ENCODE peak calls at places on chromosomes 2 and 18, in ten cellular contexts. T is NCI-H774; C is adrenal gland; M is spleen; L is KG1; Q is stimulated activated CD4-positive, alpha-beta T cell treated with anti-CD3 and anti-CD28 coated beads, Interleukin-2, amount 100 ng/mL, for 24 hours; N is glutamatergic neuron; V is activated CD8-positive, alpha-beta memory T cell treated with anti-CD3 and anti-CD28 coated beads for 24 hours; E is HS-5; J is occipital lobe. P is an unnamed sample.
A peak's percentile ranks its signal among the peaks of the same experiment; 100 is the strongest.

GRCh38 chr18:261398-262073 is 6.3 kb downstream of the THOC1 start:
- DNase-seq in T (no peak), E (no peak), M (no peak), C (no peak), Q (no peak), V (no peak), J (no peak), N (no peak), L (no peak), P (no peak)

GRCh38 chr2:100193334-100193733 is 50.9 kb upstream of the AFF3 start:
- DNase-seq in Q (no peak), T (no peak), V (no peak), M (no peak), L (no peak), N (no peak), C (no peak), E (peak; percentile 26), J (no peak), P (no peak)

GRCh38 chr2:224584768-224585204 is 377 bp downstream of the CUL3 start:
- DNase-seq in L (no peak), E (no peak), N (peak; percentile 48), C (peak; percentile 61), M (peak; percentile 94), T (no peak), V (peak; percentile 85), J (peak; percentile 36), Q (peak; percentile 70), P (no peak)

GRCh38 chr2:31764169-31764568 is 183.4 kb upstream of the SRD5A2 start:
- DNase-seq in J (no peak), C (no peak), M (no peak), L (no peak), T (no peak), E (no peak), Q (no peak), N (no peak), V (no peak), P (no peak)

GRCh38 chr2:69224495-69224803 is 162.6 kb downstream of the GFPT1 start:
- DNase-seq in J (no peak), Q (no peak), E (no peak), V (no peak), T (no peak), N (no peak), C (no peak), L (no peak), M (no peak), P (no peak)

GRCh38 chr2:233404227-233404626 is 49.9 kb downstream of the DGKD start:
- DNase-seq in J (no peak), Q (peak; percentile 71), T (peak; percentile 26), E (no peak), N (peak; percentile 48), L (no peak), C (peak; percentile 28), M (peak; percentile 79), V (peak; percentile 82), P (no peak)

GRCh38 chr2:101796825-101797600 is 99.5 kb downstream of the MAP4K4 start:
- DNase-seq in N (no peak), V (no peak), T (no peak), Q (no peak), L (no peak), E (no peak), J (no peak), C (no peak), M (no peak), P (no peak)

GRCh38 chr2:1591461-1591770 is 152.9 kb downstream of the PXDN start:
- DNase-seq in C (no peak), V (no peak), M (no peak), J (no peak), E (no peak), N (peak; percentile 46), T (no peak), L (no peak), Q (no peak), P (no peak)

GRCh38 chr2:20977497-20977896 is 66.4 kb downstream of the APOB start:
- DNase-seq in J (no peak), T (no peak), E (no peak), N (no peak), L (no peak), Q (no peak), V (no peak), C (peak; percentile 28), M (no peak), P (no peak)

GRCh38 chr2:5121677-5122076 is 570.5 kb upstream of the SOX11 start:
- DNase-seq in V (no peak), J (no peak), T (no peak), Q (no peak), C (no peak), N (peak; percentile 57), M (no peak), L (no peak), E (no peak), P (peak; percentile 16)

GRCh38 chr2:131031431-131031841 is 61.8 kb downstream of the FAM168B start:
- DNase-seq in J (no peak), M (peak; percentile 55), N (no peak), E (no peak), C (no peak), V (peak; percentile 46), Q (no peak), T (no peak), L (no peak), P (no peak)

GRCh38 chr2:202104286-202104870 is 31.3 kb downstream of the KIAA2012 start:
- DNase-seq in Q (peak; percentile 37), E (no peak), C (peak; percentile 31), L (peak; percentile 5), V (peak; percentile 62), J (no peak), M (no peak), T (peak; percentile 3), N (peak; percentile 80), P (peak; percentile 57)

GRCh38 chr2:201357216-201357615 is at the start of gene FLACC1:
- DNase-seq in J (no peak), V (no peak), T (no peak), Q (no peak), M (no peak), C (peak; percentile 82), E (peak; percentile 29), L (no peak), N (no peak), P (peak; percentile 39)

GRCh38 chr18:10314111-10314510 is 140.3 kb upstream of the APCDD1 start:
- DNase-seq in L (no peak), E (no peak), V (no peak), M (no peak), C (no peak), Q (no peak), J (no peak), N (no peak), T (no peak), P (no peak)

GRCh38 chr2:148201075-148202004 is 180.4 kb downstream of the MBD5 start:
- DNase-seq in Q (peak; percentile 28), L (no peak), M (no peak), N (peak; percentile 60), C (peak; percentile 40), E (peak; percentile 6), T (no peak), J (no peak), V (peak; percentile 70), P (peak; percentile 47)

GRCh38 chr2:10878268-10878915 is 33.3 kb upstream of the KCNF1 start:
- DNase-seq in M (no peak), E (no peak), C (no peak), Q (no peak), V (no peak), L (no peak), N (no peak), T (no peak), J (no peak), P (no peak)

GRCh38 chr18:58202406-58202730 is 158.3 kb downstream of the NEDD4L start:
- DNase-seq in C (no peak), T (no peak), L (no peak), V (no peak), Q (no peak), J (peak; percentile 49), M (no peak), N (no peak), E (no peak), P (no peak)

GRCh38 chr2:8312221-8312620 is 369.6 kb upstream of the ID2 start:
- DNase-seq in Q (peak; percentile 15), E (no peak), M (no peak), J (no peak), V (peak; percentile 55), C (no peak), N (no peak), T (no peak), L (no peak), P (no peak)

GRCh38 chr2:23423062-23423872 is 38.3 kb downstream of the KLHL29 start:
- DNase-seq in E (no peak), T (no peak), C (no peak), M (peak; percentile 52), L (no peak), Q (no peak), V (peak; percentile 38), N (no peak), J (no peak), P (no peak)

GRCh38 chr2:22536131-22536530 is 848.8 kb upstream of the KLHL29 start:
- DNase-seq in J (no peak), V (no peak), L (no peak), T (no peak), C (no peak), Q (no peak), N (no peak), M (no peak), E (peak; percentile 77), P (no peak)

GRCh38 chr2:37415128-37415817 is 70.8 kb downstream of the QPCT start:
- DNase-seq in V (no peak), T (no peak), M (no peak), L (no peak), N (no peak), C (no peak), E (no peak), J (no peak), Q (no peak), P (no peak)

GRCh38 chr2:43138441-43138840 is 88.0 kb downstream of the ZFP36L2 start:
- DNase-seq in N (peak; percentile 6), L (no peak), J (no peak), Q (no peak), C (no peak), V (no peak), E (no peak), T (no peak), M (peak; percentile 4), P (no peak)

GRCh38 chr2:100213595-100213994 is 71.2 kb upstream of the AFF3 start:
- DNase-seq in N (no peak), T (no peak), L (no peak), C (no peak), J (no peak), V (no peak), Q (no peak), E (no peak), M (no peak), P (no peak)

GRCh38 chr2:26846334-26846863 is 1.5 kb upstream of the DPYSL5 start:
- DNase-seq in M (peak; percentile 88), C (peak; percentile 71), T (peak; percentile 61), J (peak; percentile 79), Q (peak; percentile 68), E (peak; percentile 35), N (peak; percentile 87), L (peak; percentile 57), V (peak; percentile 84), P (peak; percentile 80)